ENCODE peak calls at places on chromosomes 7 and 10, in nine cellular contexts. E is sigmoid colon, Z is stomach, A is GM12891, H is endothelial cell of umbilical vein, D is HCT116, T is GM12892, V is GM12878, B is spleen. O is an unnamed sample.

GRCh38 chr7:16051561-16052280 is 365.2 kb upstream of the MEOX2 start:
- DNase-seq in B (no peak), A (no peak), D (no peak), V (no peak), H (no peak), E (no peak), Z (no peak), T (no peak), O (no peak)

GRCh38 chr7:115782716-115783460 is 247.7 kb downstream of the TFEC start:
- DNase-seq in A (no peak), T (no peak), B (no peak), H (peak), V (no peak), Z (no peak), E (no peak), D (no peak), O (no peak)

GRCh38 chr7:22935269-22935668 is 78.7 kb downstream of the HYCC1 start:
- DNase-seq in T (no peak), E (no peak), A (no peak), H (no peak), V (no peak), B (no peak), D (no peak), Z (no peak), O (no peak)

GRCh38 chr7:40584667-40585433 is 450.0 kb downstream of the SUGCT start:
- DNase-seq in Z (no peak), A (no peak), E (no peak), V (no peak), T (no peak), D (no peak), H (peak), B (no peak), O (no peak)

GRCh38 chr10:77800320-77800719 is 126.2 kb downstream of the DLG5 start:
- DNase-seq in D (no peak), A (no peak), B (peak), Z (no peak), V (no peak), H (no peak), T (no peak), E (no peak), O (no peak)

GRCh38 chr7:43647772-43648643 is 65.1 kb downstream of the STK17A start:
- DNase-seq in D (peak), Z (peak), H (peak), V (peak), T (no peak), E (peak), B (peak), A (no peak), O (peak)

GRCh38 chr7:76372984-76373833 is 14.4 kb upstream of the YWHAG start:
- DNase-seq in D (no peak), E (no peak), Z (no peak), T (no peak), A (no peak), B (peak), V (no peak), H (peak), O (no peak)

GRCh38 chr10:98255146-98255877 is 12.7 kb downstream of the LOXL4 start:
- DNase-seq in D (no peak), B (peak), Z (no peak), V (no peak), H (no peak), T (no peak), E (no peak), A (no peak), O (no peak)

GRCh38 chr7:22482476-22482875 is 17.5 kb downstream of the STEAP1B start:
- DNase-seq in D (no peak), V (no peak), H (no peak), T (no peak), A (no peak), E (no peak), Z (no peak), B (no peak), O (no peak)

GRCh38 chr7:16695621-16696237 is 49.7 kb downstream of the BZW2 start:
- DNase-seq in T (no peak), Z (peak), B (no peak), H (peak), V (no peak), E (no peak), A (no peak), D (peak), O (peak)

GRCh38 chr7:130489140-130489967 is 2.5 kb upstream of the MEST start:
- DNase-seq in B (no peak), D (no peak), E (no peak), H (peak), T (no peak), A (no peak), V (no peak), Z (no peak), O (no peak)

GRCh38 chr10:88278912-88279311 is 304.2 kb downstream of the RNLS start:
- DNase-seq in A (no peak), E (no peak), T (no peak), V (no peak), B (no peak), D (no peak), H (no peak), Z (no peak), O (no peak)

GRCh38 chr10:23376175-23376787 is 31.7 kb upstream of the C10orf67 start:
- DNase-seq in B (no peak), T (no peak), D (no peak), A (no peak), Z (no peak), E (no peak), V (no peak), H (no peak), O (no peak)

GRCh38 chr7:69898189-69898588 is 299.9 kb downstream of the AUTS2 start:
- DNase-seq in Z (no peak), H (no peak), T (no peak), A (no peak), B (no peak), D (no peak), E (no peak), V (peak), O (no peak)

GRCh38 chr10:11683529-11684320 is 58.5 kb upstream of the ECHDC3 start:
- DNase-seq in T (no peak), B (peak), A (no peak), D (no peak), H (no peak), V (no peak), Z (no peak), E (no peak), O (peak)

GRCh38 chr10:86711957-86712708 is 43.8 kb downstream of the LDB3 start:
- DNase-seq in A (peak), D (no peak), H (no peak), B (peak), E (peak), V (peak), Z (no peak), T (peak), O (no peak)

GRCh38 chr7:19705663-19706062 is 3.2 kb downstream of the POLR1F start:
- DNase-seq in V (no peak), T (no peak), H (no peak), B (no peak), Z (no peak), D (no peak), E (no peak), A (no peak), O (no peak)

GRCh38 chr7:135597181-135597925 is 39.6 kb downstream of the NUP205 start:
- DNase-seq in E (no peak), T (no peak), Z (no peak), V (no peak), D (no peak), A (no peak), H (no peak), B (no peak), O (no peak)

GRCh38 chr10:34759837-34760215 is 55.3 kb downstream of the PARD3 start:
- DNase-seq in V (no peak), H (no peak), D (no peak), B (no peak), E (no peak), A (no peak), T (no peak), Z (no peak), O (no peak)

GRCh38 chr10:24349379-24350110 is 140.6 kb downstream of the KIAA1217 start:
- DNase-seq in H (no peak), Z (no peak), D (no peak), A (no peak), V (no peak), B (no peak), T (no peak), E (no peak), O (no peak)

GRCh38 chr7:27735165-27735564 is 4.8 kb upstream of the TAX1BP1 start:
- DNase-seq in H (no peak), V (no peak), B (no peak), T (no peak), E (no peak), D (no peak), A (no peak), Z (no peak), O (no peak)

GRCh38 chr10:115774721-115775120 is 498.3 kb downstream of the GFRA1 start:
- DNase-seq in B (no peak), Z (no peak), E (no peak), V (no peak), T (no peak), H (no peak), D (no peak), A (no peak), O (no peak)

GRCh38 chr7:3955751-3956696 is 655.0 kb downstream of the SDK1 start:
- DNase-seq in H (peak), T (no peak), D (no peak), A (no peak), V (peak), Z (no peak), B (no peak), E (no peak), O (peak)

GRCh38 chr10:71975891-71976725 is 11.9 kb downstream of the CHST3 start:
- DNase-seq in D (peak), A (no peak), T (no peak), V (no peak), Z (peak), H (peak), E (peak), B (peak), O (peak)

GRCh38 chr10:97445357-97445721 is 467 bp downstream of the EXOSC1 start:
- DNase-seq in H (no peak), A (no peak), B (no peak), V (no peak), D (no peak), T (no peak), Z (no peak), E (no peak), O (no peak)

GRCh38 chr10:1596482-1596881 is 140.8 kb downstream of the ADARB2 start:
- DNase-seq in Z (no peak), D (no peak), A (no peak), V (no peak), T (no peak), B (no peak), E (no peak), H (no peak), O (no peak)

GRCh38 chr10:3761111-3761686 is 23.8 kb downstream of the KLF6 start:
- DNase-seq in T (no peak), E (no peak), Z (no peak), V (peak), A (no peak), B (no peak), D (no peak), H (no peak), O (no peak)

GRCh38 chr7:25854608-25855497 is 297.1 kb upstream of the NFE2L3 start:
- DNase-seq in A (no peak), T (no peak), B (no peak), Z (no peak), D (peak), H (peak), V (no peak), E (peak), O (peak)

GRCh38 chr7:1691096-1691495 is 21.0 kb downstream of the ELFN1 start:
- DNase-seq in A (no peak), H (no peak), T (no peak), Z (peak), E (peak), V (no peak), B (peak), D (no peak), O (no peak)

GRCh38 chr7:1690359-1690958 is 20.4 kb downstream of the ELFN1 start:
- DNase-seq in H (no peak), E (no peak), A (no peak), T (no peak), Z (no peak), B (no peak), D (no peak), V (no peak), O (no peak)

GRCh38 chr7:1692500-1693418 is 22.7 kb downstream of the ELFN1 start:
- DNase-seq in E (no peak), H (no peak), V (no peak), Z (peak), A (no peak), D (no peak), B (peak), T (no peak), O (no peak)

GRCh38 chr7:1693419-1693990 is 23.4 kb downstream of the ELFN1 start:
- DNase-seq in D (no peak), B (peak), Z (peak), V (no peak), H (no peak), T (no peak), E (peak), A (no peak), O (no peak)

DNA sequence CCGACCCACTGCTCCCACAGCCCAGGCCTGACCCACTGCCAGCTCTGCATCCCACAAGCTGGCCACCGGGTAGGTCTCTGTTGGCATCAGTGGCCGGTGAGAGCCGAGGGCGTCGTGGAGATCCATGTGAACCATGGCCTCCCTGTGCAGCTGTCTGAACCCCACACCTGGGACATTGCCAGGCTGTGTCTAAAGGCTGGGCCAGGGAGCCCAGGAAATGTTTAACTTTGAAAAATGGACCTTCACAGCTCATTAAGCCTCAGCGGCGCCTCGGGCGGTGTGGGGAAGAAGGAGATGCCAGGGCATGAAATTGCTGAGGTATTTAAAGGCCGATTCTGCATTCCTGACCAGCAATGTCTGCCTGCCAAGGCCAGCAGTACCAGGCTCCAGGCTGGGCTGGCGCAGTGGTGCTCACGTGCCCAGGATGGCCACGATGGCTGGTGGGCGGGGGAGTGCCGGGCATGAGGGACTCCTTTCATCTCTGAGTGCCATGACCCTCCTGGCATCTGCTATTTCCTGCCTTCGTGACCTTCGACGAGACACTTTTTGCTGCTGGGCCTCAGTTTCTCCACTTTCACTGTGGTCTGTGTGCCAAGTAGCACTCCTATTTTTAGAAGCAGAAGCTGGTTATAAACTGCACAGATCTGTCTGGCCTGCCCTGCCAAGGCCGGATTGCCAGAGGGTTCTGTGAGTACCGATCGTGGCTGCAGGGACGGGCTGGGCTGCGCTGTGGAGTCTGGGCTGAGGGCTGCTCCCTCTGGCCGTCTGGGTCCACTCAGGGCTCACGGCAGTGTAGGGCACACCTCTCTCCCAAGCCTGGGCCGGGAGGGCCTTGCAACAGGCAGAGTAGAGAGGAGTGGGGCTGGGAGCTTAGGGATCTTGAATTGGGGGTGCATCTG is 21.8 kb downstream of the ELFN1 start:
- DNase-seq in E (peak), V (no peak), D (no peak), Z (peak), A (no peak), B (peak), H (no peak), T (no peak), O (no peak)
- TF ChIP-seq POLR2A in E (no peak), V (no peak), D (no peak), Z (no peak), A (no peak), B (no peak), H (no peak), T (no peak), O (no peak)

GRCh38 chr7:37201003-37201875 is 247.4 kb downstream of the ELMO1 start:
- DNase-seq in Z (peak), D (peak), V (no peak), B (peak), E (peak), H (peak), T (peak), A (peak), O (peak)
- TF ChIP-seq POLR2AphosphoS5 in Z (peak), D (peak), V (no peak), B (no peak), E (peak), H (peak), T (no peak), A (no peak), O (peak)

GRCh38 chr7:1503816-1504775 is at the start of gene INTS1:
- DNase-seq in B (peak), H (peak), A (peak), V (peak), D (peak), E (peak), Z (peak), T (peak), O (peak)
- TF ChIP-seq POLR2A in B (peak), H (peak), A (peak), V (peak), D (peak), E (peak), Z (no peak), T (peak), O (peak)

DNA sequence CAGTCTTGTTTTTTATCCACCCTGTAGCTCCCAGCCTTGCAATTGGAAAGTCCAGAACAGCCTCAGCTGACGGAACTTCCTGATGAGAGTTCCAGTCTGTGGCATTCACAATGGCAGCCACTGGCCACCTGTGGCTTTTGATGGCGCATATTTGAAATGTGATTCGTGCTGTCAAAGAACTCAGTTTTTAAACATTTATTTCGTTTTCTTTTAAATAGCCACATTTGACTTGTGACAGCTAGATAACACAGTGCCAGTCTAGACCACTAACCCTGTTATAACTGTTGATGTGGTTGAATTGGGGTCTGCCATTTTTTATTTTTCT is 97.3 kb downstream of the INPP5A start:
- DNase-seq in T (no peak), V (no peak), Z (no peak), A (no peak), D (no peak), H (no peak), B (no peak), E (no peak), O (no peak)
- TF ChIP-seq POLR2AphosphoS5 in T (no peak), V (no peak), Z (no peak), A (no peak), D (no peak), H (no peak), B (no peak), E (no peak), O (no peak)

O was measured in transverse colon.